ENCODE peak calls at places on chromosomes 1 and 21, in four cellular contexts. J is WTC11, I is GM12878, P is HepG2. H is an unnamed sample.
A peak's percentile ranks its signal among the peaks of the same experiment; 100 is the strongest.

GRCh38 chr1:17305576-17306095 is 2.4 kb upstream of the PADI4 start:
- DNase-seq in J (no peak), I (no peak), P (no peak), H (no peak)

GRCh38 chr1:180636138-180636537 is 4.3 kb downstream of the XPR1 start:
- DNase-seq in J (no peak), I (no peak), P (no peak), H (no peak)

GRCh38 chr1:109137959-109138757 is 24.2 kb downstream of the ELAPOR1 start:
- DNase-seq in J (no peak), I (no peak), P (no peak), H (no peak)

GRCh38 chr1:225657462-225657989 is 4.6 kb upstream of the ENAH start:
- DNase-seq in J (no peak), I (no peak), P (peak; percentile 62), H (no peak)

GRCh38 chr1:196558424-196558823 is 49.8 kb downstream of the KCNT2 start:
- DNase-seq in J (no peak), I (no peak), P (no peak), H (no peak)

GRCh38 chr1:22001409-22001808 is at the start of gene CELA3A:
- DNase-seq in J (no peak), I (no peak), P (no peak), H (no peak)

GRCh38 chr21:44773291-44773932 is 28.2 kb downstream of the UBE2G2 start:
- DNase-seq in J (no peak), I (no peak), P (no peak), H (no peak)

GRCh38 chr1:22370190-22370498 is 81.5 kb upstream of the ZBTB40 start:
- DNase-seq in J (no peak), I (no peak), P (no peak), H (no peak)

GRCh38 chr21:31201144-31201543 is 142.9 kb downstream of the TIAM1 start:
- DNase-seq in J (no peak), I (no peak), P (no peak), H (no peak)

GRCh38 chr1:212838145-212838544 is 9.3 kb downstream of the SPATA45 start:
- DNase-seq in J (no peak), I (no peak), P (no peak), H (no peak)

GRCh38 chr21:36422279-36423098 is 37.3 kb downstream of the CHAF1B start:
- DNase-seq in J (peak; percentile 84), I (no peak), P (peak; percentile 40), H (peak; percentile 85)

GRCh38 chr21:25402134-25402957 is 204.9 kb downstream of the MRPL39 start:
- DNase-seq in J (no peak), I (no peak), P (no peak), H (no peak)

GRCh38 chr1:86542626-86543025 is 4.3 kb upstream of the CLCA4 start:
- DNase-seq in J (no peak), I (no peak), P (no peak), H (no peak)

GRCh38 chr1:220803401-220804201 is 16.9 kb downstream of the MTARC1 start:
- DNase-seq in J (no peak), I (no peak), P (peak; percentile 25), H (peak; percentile 45)

GRCh38 chr1:87242445-87243185 is 86.1 kb upstream of the LMO4 start:
- DNase-seq in J (no peak), I (no peak), P (no peak), H (no peak)

GRCh38 chr1:153607381-153607780 is 5.6 kb downstream of the S100A16 start:
- DNase-seq in J (no peak), I (no peak), P (no peak), H (no peak)

GRCh38 chr1:153192697-153193096 is 10.5 kb upstream of the LELP1 start:
- DNase-seq in J (peak; percentile 73), I (no peak), P (peak; percentile 8), H (peak; percentile 39)

GRCh38 chr1:197696372-197696771 is 78.9 kb downstream of the DENND1B start:
- DNase-seq in J (no peak), I (no peak), P (no peak), H (no peak)

GRCh38 chr1:96253281-96254035 is 468.1 kb upstream of the PTBP2 start:
- DNase-seq in J (no peak), I (no peak), P (no peak), H (no peak)

GRCh38 chr1:162136760-162137537 is 67.5 kb downstream of the NOS1AP start:
- DNase-seq in J (no peak), I (no peak), P (peak; percentile 56), H (no peak)

GRCh38 chr1:94528826-94529225 is 12.7 kb downstream of the F3 start:
- DNase-seq in J (no peak), I (no peak), P (no peak), H (no peak)

GRCh38 chr1:181504294-181505115 is 21.2 kb downstream of the CACNA1E start:
- DNase-seq in J (peak; percentile 52), I (peak; percentile 74), P (peak; percentile 48), H (peak; percentile 58)

GRCh38 chr1:186636786-186637185 is 43.4 kb downstream of the PTGS2 start:
- DNase-seq in J (no peak), I (no peak), P (no peak), H (no peak)

GRCh38 chr1:203475012-203475981 is at the start of gene PRELP:
- DNase-seq in J (peak; percentile 62), I (no peak), P (no peak), H (peak; percentile 44)

DNA sequence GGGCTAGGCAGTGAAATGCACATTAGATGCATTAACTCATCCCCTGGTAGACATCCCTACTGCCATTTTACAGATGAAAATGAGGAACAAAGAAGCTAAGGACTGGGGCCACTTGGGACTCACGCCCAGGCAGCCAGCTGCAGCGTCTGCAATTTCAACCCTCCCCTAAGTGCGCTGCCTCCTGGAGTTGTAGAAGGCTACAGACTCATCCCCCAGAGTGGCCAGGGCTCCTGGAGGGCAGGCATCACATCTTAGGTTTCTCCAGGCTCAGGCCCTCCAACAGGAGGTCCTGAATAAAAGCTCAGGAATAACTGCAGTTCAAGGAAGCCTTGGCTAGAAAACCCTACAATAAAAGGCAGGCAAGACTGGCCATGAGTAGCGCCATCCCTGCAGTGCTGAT is 31.5 kb downstream of the CAPZB start:
- DNase-seq in J (no peak), I (no peak), P (no peak), H (no peak)
- TF ChIP-seq NR2C2 in J (no peak), I (no peak), P (no peak), H (no peak)

GRCh38 chr1:54120018-54120697 is 32.6 kb downstream of the CDCP2 start:
- DNase-seq in J (no peak), I (no peak), P (no peak), H (no peak)

GRCh38 chr1:54121482-54122130 is 31.2 kb downstream of the CDCP2 start:
- DNase-seq in J (peak; percentile 89), I (no peak), P (peak; percentile 64), H (peak; percentile 90)

GRCh38 chr1:54122992-54123391 is 29.8 kb downstream of the CDCP2 start:
- DNase-seq in J (no peak), I (no peak), P (no peak), H (no peak)

GRCh38 chr1:54120698-54121481 is 31.9 kb downstream of the CDCP2 start:
- DNase-seq in J (no peak), I (no peak), P (no peak), H (peak; percentile 52)

DNA sequence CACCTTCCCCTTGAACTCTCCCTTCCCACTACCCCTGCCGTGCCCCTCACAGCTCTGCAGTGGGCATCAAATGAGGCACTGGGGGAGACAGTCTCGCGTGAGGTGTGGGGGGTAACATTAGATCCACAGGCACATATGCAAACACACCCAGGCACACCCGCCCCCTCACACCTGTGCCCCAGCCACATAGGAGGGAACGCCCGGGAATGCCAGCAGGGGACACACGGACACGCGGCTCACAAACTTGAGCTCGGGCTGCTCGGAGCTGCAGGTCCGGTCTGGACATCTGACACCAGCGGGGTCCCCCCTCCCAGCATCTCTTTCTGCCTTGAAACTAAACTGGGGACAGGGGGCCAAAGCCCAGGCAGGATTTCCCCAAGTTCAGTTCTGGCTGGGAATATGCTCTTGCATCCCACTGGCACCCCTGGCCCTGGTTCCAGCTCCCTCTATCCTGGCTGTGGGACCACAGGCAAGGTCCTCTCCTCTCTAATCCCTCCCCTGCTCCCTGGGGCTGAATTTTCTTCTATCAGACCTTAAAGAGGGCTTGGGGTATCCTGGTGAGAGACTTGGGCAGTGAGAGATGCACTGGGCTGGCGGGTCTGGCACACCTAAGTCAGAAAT is 30.6 kb downstream of the CDCP2 start:
- DNase-seq in J (peak; percentile 36), I (no peak), P (no peak), H (no peak)
- TF ChIP-seq NR2C2 in J (no peak), I (no peak), P (no peak), H (no peak)

DNA sequence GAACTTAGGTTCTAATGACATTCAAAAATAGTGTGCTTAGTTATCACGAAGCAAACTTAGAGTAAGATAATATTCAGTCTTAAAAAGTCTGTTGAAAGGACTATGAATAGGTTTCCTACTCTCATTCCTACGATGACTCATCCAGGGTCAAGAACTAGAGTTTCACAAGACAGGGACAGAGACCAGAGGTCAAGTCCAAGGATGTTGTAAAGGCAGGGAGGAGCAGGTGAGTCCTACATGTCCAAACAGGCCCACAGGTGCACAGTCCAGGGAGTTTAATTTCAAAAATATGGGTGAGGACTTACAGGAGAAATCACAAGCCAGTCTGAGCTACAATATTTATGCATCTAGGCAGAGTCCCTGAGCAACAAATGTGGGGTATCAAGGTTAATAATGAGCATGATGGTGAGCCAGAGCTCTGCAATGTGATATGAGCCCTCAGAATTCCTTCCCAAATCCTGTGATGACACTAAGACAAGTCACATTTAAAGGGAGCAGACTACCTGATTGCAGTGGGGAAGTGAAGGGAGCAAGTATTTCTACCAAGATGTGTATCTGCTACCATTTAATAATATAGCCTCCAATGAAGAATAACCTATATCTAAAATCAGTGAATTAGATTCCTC is 100.0 kb upstream of the NRIP1 start:
- DNase-seq in J (no peak), I (no peak), P (peak; percentile 49), H (no peak)
- TF ChIP-seq NR2C2 in J (no peak), I (no peak), P (peak; percentile 85), H (no peak)

DNA sequence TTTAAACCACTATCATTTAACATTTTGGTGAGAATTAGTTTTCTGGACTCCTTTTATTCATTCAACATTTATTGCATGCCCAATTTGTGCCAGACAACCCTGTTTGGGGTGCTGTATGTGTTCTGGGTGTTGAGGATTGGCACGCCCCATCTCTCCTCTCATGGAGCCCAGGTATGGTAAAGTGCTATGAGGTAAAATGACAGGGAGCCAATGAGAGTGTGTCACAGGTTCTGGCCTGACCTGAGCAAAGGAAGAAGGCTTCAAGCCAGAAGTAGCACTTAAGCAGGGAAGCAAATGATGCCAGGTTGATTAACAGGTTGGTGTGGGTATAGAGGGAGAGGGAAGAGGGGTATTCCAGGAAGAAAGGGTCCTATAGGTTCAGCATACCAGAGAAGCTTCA is 21.1 kb upstream of the SLC22A15 start:
- DNase-seq in J (no peak), I (no peak), P (no peak), H (no peak)
- TF ChIP-seq NR2C2 in J (no peak), I (no peak), P (no peak), H (no peak)